ENCODE peak calls at places on chromosomes 4 and X, in six cellular contexts. I is OCI-LY7, N is HL-60, Y is fibroblast of mammary gland, L is fibroblast of the aortic adventitia, C is suprapubic skin. Z is an unnamed sample.

GRCh38 chr4:77052352-77052751 is 23.4 kb downstream of the CCNI start:
- DNase-seq in N (no peak), C (no peak), Y (peak), I (peak), L (peak), Z (no peak)

GRCh38 chrX:154727418-154728323 is 23.2 kb downstream of the GAB3 start:
- DNase-seq in Y (peak), L (peak), C (no peak), I (no peak), N (no peak), Z (no peak)

GRCh38 chr4:1983846-1984405 is 24.8 kb downstream of the NELFA start:
- DNase-seq in I (no peak), C (peak), N (no peak), L (peak), Y (no peak), Z (no peak)

GRCh38 chr4:24229976-24230375 is 340.1 kb upstream of the PPARGC1A start:
- DNase-seq in N (no peak), Y (peak), C (no peak), I (no peak), L (peak), Z (no peak)

GRCh38 chr4:47418147-47418546 is 45.4 kb downstream of the COMMD8 start:
- DNase-seq in L (peak), N (no peak), I (no peak), C (no peak), Y (no peak), Z (no peak)

GRCh38 chr4:6763330-6763851 is 19.1 kb upstream of the KIAA0232 start:
- DNase-seq in N (no peak), Y (no peak), C (no peak), L (no peak), I (no peak), Z (no peak)

GRCh38 chr4:77025643-77026321 is 50.0 kb downstream of the CCNI start:
- DNase-seq in C (no peak), N (no peak), I (no peak), Y (peak), L (peak), Z (no peak)

GRCh38 chr4:96228463-96228862 is 388.6 kb downstream of the PDHA2 start:
- DNase-seq in C (no peak), I (no peak), L (no peak), Y (no peak), N (no peak), Z (no peak)

GRCh38 chr4:80321341-80321740 is 14.2 kb upstream of the CFAP299 start:
- DNase-seq in C (no peak), I (no peak), N (no peak), Y (no peak), L (no peak), Z (no peak)

GRCh38 chr4:85580489-85580888 is 105.5 kb downstream of the ARHGAP24 start:
- DNase-seq in C (no peak), Y (no peak), L (no peak), N (no peak), I (no peak), Z (no peak)

GRCh38 chr4:55255171-55255570 is 90.9 kb upstream of the SRD5A3 start:
- DNase-seq in Y (peak), L (peak), C (no peak), I (no peak), N (no peak), Z (no peak)

GRCh38 chr4:184355111-184355604 is 119.2 kb downstream of the IRF2 start:
- DNase-seq in L (peak), Y (peak), I (peak), N (peak), C (no peak), Z (peak)

GRCh38 chr4:33013280-33013679 is 2293.1 kb downstream of the PCDH7 start:
- DNase-seq in Y (no peak), N (no peak), C (no peak), I (no peak), L (no peak), Z (no peak)

GRCh38 chr4:180789929-180790328 is 1453.3 kb upstream of the TENM3 start:
- DNase-seq in L (no peak), I (no peak), N (no peak), Y (no peak), C (no peak), Z (no peak)

GRCh38 chr4:54076673-54077072 is 12.3 kb upstream of the CHIC2 start:
- DNase-seq in N (no peak), Y (no peak), C (no peak), L (peak), I (no peak), Z (no peak)

GRCh38 chr4:3361896-3362295 is 69.1 kb downstream of the RGS12 start:
- DNase-seq in N (no peak), Y (no peak), L (no peak), C (peak), I (no peak), Z (no peak)

GRCh38 chr4:61079427-61079826 is 120.7 kb upstream of the ADGRL3 start:
- DNase-seq in C (no peak), Y (no peak), N (no peak), L (no peak), I (no peak), Z (no peak)

GRCh38 chr4:167232805-167233522 is 1.3 kb downstream of the SPOCK3 start:
- DNase-seq in I (no peak), C (no peak), L (no peak), Y (no peak), N (no peak), Z (no peak)

GRCh38 chr4:185127021-185127925 is 15.8 kb upstream of the SLC25A4 start:
- DNase-seq in I (no peak), Y (no peak), C (no peak), L (no peak), N (no peak), Z (no peak)

GRCh38 chr4:912548-913279 is 19.4 kb downstream of the GAK start:
- DNase-seq in Y (no peak), L (no peak), N (no peak), C (no peak), I (no peak), Z (no peak)

GRCh38 chr4:47075241-47075640 is 43.9 kb downstream of the GABRB1 start:
- DNase-seq in I (no peak), N (no peak), C (no peak), L (peak), Y (peak), Z (no peak)

GRCh38 chrX:149013081-149013480 is 492.0 kb downstream of the IDS start:
- DNase-seq in L (no peak), I (no peak), Y (no peak), N (no peak), C (no peak), Z (no peak)

GRCh38 chr4:142281999-142282398 is 564.1 kb downstream of the INPP4B start:
- DNase-seq in C (no peak), I (no peak), L (no peak), Y (no peak), N (no peak), Z (no peak)

GRCh38 chrX:13346646-13347045 is 26.8 kb upstream of the ATXN3L start:
- DNase-seq in N (no peak), L (no peak), Y (no peak), I (no peak), C (no peak), Z (no peak)

GRCh38 chrX:134548844-134549205 is 88.9 kb downstream of the HPRT1 start:
- DNase-seq in N (no peak), I (no peak), L (no peak), Y (no peak), C (no peak), Z (no peak)

GRCh38 chr4:2660596-2661211 is 95.4 kb downstream of the TNIP2 start:
- DNase-seq in N (no peak), I (no peak), C (no peak), Y (peak), L (no peak), Z (no peak)

GRCh38 chr4:121785479-121785878 is 15.6 kb upstream of the EXOSC9 start:
- DNase-seq in Y (peak), N (no peak), L (peak), I (no peak), C (no peak), Z (no peak)

GRCh38 chr4:124433500-124433899 is 279.0 kb downstream of the ANKRD50 start:
- DNase-seq in I (no peak), L (no peak), Y (peak), N (no peak), C (no peak), Z (no peak)

GRCh38 chrX:84974803-84975202 is 28.9 kb upstream of the APOOL start:
- DNase-seq in Y (no peak), C (no peak), N (no peak), L (no peak), I (no peak), Z (no peak)

GRCh38 chr4:12439633-12440305 is 1011.1 kb upstream of the HS3ST1 start:
- DNase-seq in L (peak), N (no peak), I (no peak), C (no peak), Y (peak), Z (no peak)

GRCh38 chr4:19026281-19026680 is 1004.7 kb upstream of the LCORL start:
- DNase-seq in I (no peak), N (no peak), L (peak), C (no peak), Y (no peak), Z (no peak)

GRCh38 chr4:35723973-35724372 is 520.3 kb downstream of the ARAP2 start:
- DNase-seq in N (no peak), C (no peak), Y (no peak), L (no peak), I (no peak), Z (no peak)

GRCh38 chr4:20044502-20044911 is 207.2 kb upstream of the SLIT2 start:
- DNase-seq in L (peak), I (no peak), N (no peak), Y (no peak), C (no peak), Z (no peak)

GRCh38 chrX:69424910-69425309 is 79.2 kb upstream of the NALF2 start:
- DNase-seq in N (no peak), I (no peak), L (no peak), C (no peak), Y (no peak), Z (no peak)

GRCh38 chr4:44927361-44928061 is 201.2 kb upstream of the GNPDA2 start:
- DNase-seq in C (no peak), L (peak), N (no peak), I (peak), Y (peak), Z (no peak)

GRCh38 chr4:113943863-113944262 is 35.6 kb downstream of the ARSJ start:
- DNase-seq in C (no peak), L (peak), N (no peak), Y (peak), I (no peak), Z (no peak)

GRCh38 chr4:152734015-152734698 is 45.4 kb downstream of the TIGD4 start:
- DNase-seq in C (no peak), Y (no peak), N (no peak), I (no peak), L (no peak), Z (no peak)

GRCh38 chrX:123184199-123184857 is at the start of gene GRIA3:
- DNase-seq in L (peak), N (no peak), C (no peak), I (no peak), Y (peak), Z (no peak)

GRCh38 chr4:37822220-37822619 is 4.3 kb upstream of the PGM2 start:
- DNase-seq in L (no peak), Y (peak), N (no peak), I (no peak), C (no peak), Z (no peak)

GRCh38 chr4:8538703-8539567 is 41.3 kb upstream of the GPR78 start:
- DNase-seq in N (no peak), Y (peak), C (no peak), L (peak), I (no peak), Z (no peak)

DNA sequence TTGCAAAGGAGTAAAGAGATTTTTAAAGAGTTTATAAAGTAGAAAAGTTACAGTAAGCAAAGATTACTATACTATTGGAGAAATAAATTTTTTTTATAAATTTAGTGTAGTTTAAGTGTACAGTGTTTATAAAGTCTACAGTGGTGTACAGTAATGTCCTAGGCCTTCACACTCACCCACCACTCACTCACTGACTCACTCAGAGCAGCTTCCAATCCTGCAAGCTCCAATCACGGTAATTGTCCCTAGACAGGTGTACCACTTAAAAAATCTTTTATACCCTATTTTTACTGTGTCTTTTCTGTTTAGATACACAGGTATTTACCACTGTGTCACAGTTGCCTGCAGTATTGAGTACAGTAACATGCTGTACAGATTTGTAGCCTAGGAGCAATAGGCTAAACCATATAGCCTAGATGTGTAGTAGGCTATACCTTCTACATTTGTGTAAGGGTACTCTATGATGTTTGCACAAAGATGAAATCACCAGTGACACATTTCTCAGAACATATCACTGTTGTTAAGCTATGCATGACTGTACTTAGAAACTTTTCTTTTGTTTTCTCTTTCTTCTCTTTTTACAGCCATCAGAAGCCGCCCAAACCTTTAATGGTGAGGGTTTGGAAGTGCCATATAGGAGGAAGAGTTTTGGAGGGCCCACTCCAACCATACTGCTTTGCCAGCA is 11.8 kb upstream of the SH3RF1 start:
- DNase-seq in N (no peak), Y (peak), I (no peak), L (no peak), C (no peak), Z (no peak)
- H3K4me3 ChIP-seq in N (no peak), Y (no peak), I (no peak), L (no peak), C (no peak), Z (no peak)

DNA sequence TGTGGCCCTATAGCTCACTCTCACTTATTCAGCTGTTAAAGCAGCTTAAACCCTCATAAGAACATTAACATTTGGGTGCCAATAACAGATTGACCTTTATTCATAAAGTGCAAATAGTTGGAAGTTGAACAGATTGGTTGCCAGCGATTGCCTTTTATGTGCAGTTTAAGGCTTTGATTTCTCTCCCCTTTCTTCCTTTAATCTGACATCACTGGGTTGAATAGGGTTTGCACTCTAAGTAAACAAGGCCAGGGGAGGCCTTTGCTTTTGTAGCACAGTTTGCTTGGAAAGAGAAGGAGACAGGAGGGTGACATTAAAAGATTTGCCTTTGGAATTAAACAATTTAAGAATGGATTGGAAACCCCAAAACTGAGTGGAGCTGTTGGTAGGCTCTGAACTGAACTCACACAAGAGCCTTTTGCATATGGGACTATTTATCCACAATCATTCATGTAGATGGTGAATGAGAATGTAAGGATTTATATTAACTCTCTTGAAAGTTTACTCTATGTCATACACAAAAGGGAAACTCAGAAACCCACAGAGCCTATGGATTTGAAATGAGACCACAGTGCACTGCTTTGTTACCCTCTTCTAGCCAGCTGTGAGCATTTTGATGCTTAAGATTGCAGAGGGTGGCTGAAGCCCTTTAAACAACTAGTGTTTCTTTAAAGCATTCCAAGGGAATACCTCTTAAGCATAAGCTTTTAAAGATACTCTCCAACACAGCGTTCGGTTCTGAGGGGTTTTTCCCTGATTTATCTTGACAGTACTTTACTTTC is 114.1 kb downstream of the NKX6-1 start:
- DNase-seq in L (no peak), N (no peak), Y (no peak), C (no peak), I (no peak), Z (no peak)
- TF ChIP-seq CTCF in L (no peak), N (no peak), Y (no peak), C (no peak), I (no peak), Z (no peak)

GRCh38 chr4:186190456-186191265 is 706 bp upstream of the CYP4V2 start:
- DNase-seq in C (no peak), N (no peak), Y (peak), I (peak), L (peak), Z (no peak)

GRCh38 chr4:186191266-186192067 is at the start of gene CYP4V2:
- DNase-seq in N (peak), I (peak), L (peak), C (peak), Y (peak), Z (no peak)

GRCh38 chr4:186189656-186190055 is 1.7 kb upstream of the CYP4V2 start:
- DNase-seq in I (peak), L (no peak), N (no peak), C (no peak), Y (no peak), Z (no peak)

GRCh38 chr4:186193851-186194250 is 2.5 kb downstream of the CYP4V2 start:
- DNase-seq in L (no peak), N (no peak), I (no peak), C (no peak), Y (no peak), Z (no peak)

DNA sequence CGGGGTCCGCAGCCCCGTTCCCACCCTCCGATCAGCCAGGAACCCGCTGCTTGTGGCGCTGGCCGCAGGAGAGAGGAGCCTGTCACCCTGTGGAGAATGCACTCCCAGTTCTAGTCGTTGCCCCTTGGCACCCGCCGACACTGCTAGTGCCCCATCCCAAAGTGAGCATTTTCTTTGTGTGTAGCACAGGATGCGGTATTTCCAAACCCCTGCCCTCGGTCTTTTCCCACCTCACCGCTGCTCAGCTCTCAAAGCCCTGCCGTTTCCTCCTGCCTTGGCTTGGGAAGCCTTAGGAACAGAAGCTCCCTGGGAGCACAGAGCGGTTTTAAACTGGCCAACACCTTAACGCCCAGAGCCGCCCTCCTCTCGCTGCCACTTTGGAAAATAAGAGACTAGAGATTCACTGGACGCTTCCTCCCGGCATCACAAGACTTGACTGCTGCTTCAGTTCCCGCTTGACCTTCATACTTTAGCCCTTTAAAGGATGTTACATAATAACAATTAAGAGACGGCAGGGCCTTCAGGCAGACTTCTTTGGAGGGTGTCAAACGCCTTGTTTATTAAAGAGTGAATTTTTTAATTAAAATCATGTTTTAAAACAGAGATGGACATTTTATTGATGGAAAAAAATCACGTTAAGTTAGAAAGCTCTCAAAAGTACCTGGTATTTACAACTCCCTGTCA is 843 bp downstream of the CYP4V2 start:
- DNase-seq in C (no peak), Y (peak), I (peak), N (no peak), L (peak), Z (no peak)
- H3K4me3 ChIP-seq in C (peak), Y (peak), I (peak), N (peak), L (peak), Z (peak)

GRCh38 chrX:124388562-124388961 is 42.2 kb downstream of the SH2D1A start:
- DNase-seq in N (no peak), C (no peak), I (peak), Y (peak), L (peak), Z (no peak)

GRCh38 chrX:124393238-124393637 is 46.9 kb downstream of the SH2D1A start:
- DNase-seq in C (no peak), I (no peak), N (no peak), Y (no peak), L (no peak), Z (no peak)

GRCh38 chrX:124395145-124395858 is 48.9 kb downstream of the SH2D1A start:
- DNase-seq in C (no peak), Y (no peak), N (no peak), I (peak), L (no peak), Z (no peak)

GRCh38 chrX:124393659-124394058 is 47.3 kb downstream of the SH2D1A start:
- DNase-seq in L (no peak), I (no peak), C (no peak), Y (no peak), N (no peak), Z (no peak)

DNA sequence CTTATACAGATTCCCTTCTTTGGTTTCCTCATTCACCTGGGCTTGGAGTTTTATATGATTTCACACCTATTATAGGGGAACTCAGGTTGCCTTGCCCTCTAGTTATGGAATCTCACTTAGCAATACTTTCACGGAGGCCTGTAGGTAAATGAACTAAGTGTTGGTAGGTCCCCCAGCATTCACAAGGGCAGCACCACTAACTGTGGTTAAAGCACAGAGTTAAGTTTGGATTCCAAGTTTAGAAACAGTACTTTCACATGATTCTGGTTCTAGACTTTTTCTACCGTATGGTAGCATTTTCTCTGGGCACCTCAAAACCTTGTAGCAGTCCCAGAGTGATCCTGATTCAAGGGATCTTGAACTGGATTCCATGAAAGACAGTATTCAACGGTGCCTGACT is 46.4 kb downstream of the SH2D1A start:
- DNase-seq in C (no peak), I (no peak), Y (no peak), N (no peak), L (no peak), Z (no peak)
- TF ChIP-seq CTCF in C (no peak), I (no peak), Y (no peak), N (no peak), L (no peak), Z (no peak)